ENCODE peak calls at places on chromosome 12, in eight cellular contexts. S, F, G, W, P, B, X and L are unnamed samples.

GRCh38 chr12:45273717-45274271 is 57.9 kb downstream of the ANO6 start:
- DNase-seq in B (no peak), F (peak; percentile 90), W (no peak), S (peak; percentile 76), X (peak; percentile 90), P (peak; percentile 97), G (no peak), L (no peak)

GRCh38 chr12:916240-916639 is 33.3 kb downstream of the RAD52 start:
- DNase-seq in X (no peak), S (no peak), G (no peak), F (no peak), W (no peak), P (no peak), B (peak; percentile 52), L (peak; percentile 20)

GRCh38 chr12:68236421-68237059 is 10.9 kb upstream of the IL26 start:
- DNase-seq in X (no peak), B (no peak), W (no peak), G (no peak), P (no peak), F (no peak), S (no peak), L (peak; percentile 31)

GRCh38 chr12:51817027-51817953 is 31.2 kb downstream of the FIGNL2 start:
- DNase-seq in B (no peak), W (no peak), P (no peak), F (no peak), S (no peak), X (no peak), G (no peak), L (no peak)

GRCh38 chr12:67391034-67391433 is 121.9 kb downstream of the CAND1 start:
- DNase-seq in W (no peak), X (no peak), S (no peak), F (no peak), P (no peak), B (no peak), G (no peak), L (no peak)

GRCh38 chr12:82413994-82414393 is 55.7 kb downstream of the METTL25 start:
- DNase-seq in G (no peak), B (no peak), S (no peak), F (no peak), P (peak; percentile 3), W (no peak), X (no peak), L (no peak)

GRCh38 chr12:87812711-87813110 is 216.5 kb downstream of the C12orf50 start:
- DNase-seq in W (no peak), F (no peak), X (no peak), S (no peak), P (no peak), G (no peak), B (no peak), L (no peak)

GRCh38 chr12:69481133-69481532 is 10.9 kb downstream of the FRS2 start:
- DNase-seq in G (no peak), X (no peak), W (no peak), B (no peak), P (no peak), S (no peak), F (no peak), L (no peak)

GRCh38 chr12:22190-22529 is 44.4 kb upstream of the IQSEC3 start:
- DNase-seq in P (no peak), G (no peak), X (no peak), B (no peak), W (no peak), S (no peak), F (no peak), L (no peak)

GRCh38 chr12:131894981-131895639 is 688 bp downstream of the ULK1 start:
- DNase-seq in G (no peak), W (no peak), F (peak; percentile 7), X (no peak), P (no peak), S (no peak), B (peak; percentile 47), L (peak; percentile 39)

GRCh38 chr12:6647083-6647604 is at the start of gene ACRBP:
- DNase-seq in B (peak; percentile 93), P (peak; percentile 49), S (peak; percentile 16), X (no peak), W (no peak), F (peak; percentile 91), G (peak; percentile 28), L (no peak)